ENCODE peak calls at places on chromosome 1, in five cellular contexts. X, A, I, U and J are unnamed samples.
A peak's percentile ranks its signal among the peaks of the same experiment; 100 is the strongest.

GRCh38 chr1:6734579-6735397 is 33.2 kb upstream of the DNAJC11 start:
- DNase-seq in X (no peak), A (peak; percentile 28), I (no peak), U (no peak), J (no peak)

GRCh38 chr1:61056674-61057439 is 25.5 kb upstream of the NFIA start:
- DNase-seq in X (peak; percentile 62), A (peak; percentile 53), I (peak; percentile 81), U (peak; percentile 65), J (no peak)

GRCh38 chr1:79899914-79900313 is 893.4 kb upstream of the ADGRL4 start:
- DNase-seq in X (no peak), A (peak; percentile 80), I (no peak), U (no peak), J (peak; percentile 1)

GRCh38 chr1:160669802-160670201 is 23.0 kb upstream of the SLAMF1 start:
- DNase-seq in X (no peak), A (no peak), I (no peak), U (no peak), J (no peak)

GRCh38 chr1:119873166-119874025 is 22.9 kb downstream of the ADAM30 start:
- DNase-seq in X (no peak), A (peak; percentile 87), I (no peak), U (no peak), J (no peak)

GRCh38 chr1:203048555-203049051 is 22.3 kb downstream of the PPFIA4 start:
- DNase-seq in X (no peak), A (no peak), I (no peak), U (no peak), J (peak; percentile 80)

GRCh38 chr1:8847990-8848389 is 30.5 kb downstream of the ENO1 start:
- DNase-seq in X (no peak), A (no peak), I (peak; percentile 70), U (no peak), J (no peak)

GRCh38 chr1:24735619-24736375 is 9.4 kb upstream of the CLIC4 start:
- DNase-seq in X (peak; percentile 60), A (no peak), I (no peak), U (peak; percentile 64), J (no peak)

GRCh38 chr1:106619827-106620134 is 436.7 kb upstream of the PRMT6 start:
- DNase-seq in X (no peak), A (no peak), I (no peak), U (no peak), J (no peak)

GRCh38 chr1:93839307-93839706 is 39.7 kb downstream of the DNTTIP2 start:
- DNase-seq in X (peak; percentile 44), A (peak; percentile 71), I (no peak), U (no peak), J (peak; percentile 64)

GRCh38 chr1:206816390-206817287 is 44.3 kb upstream of the IL10 start:
- DNase-seq in X (no peak), A (no peak), I (no peak), U (no peak), J (no peak)

GRCh38 chr1:17056586-17056985 is 2.8 kb upstream of the SDHB start:
- DNase-seq in X (no peak), A (no peak), I (no peak), U (no peak), J (no peak)

GRCh38 chr1:53628286-53628955 is 110.5 kb downstream of the GLIS1 start:
- DNase-seq in X (no peak), A (no peak), I (no peak), U (no peak), J (no peak)

GRCh38 chr1:6770727-6771567 is 14.3 kb upstream of the CAMTA1 start:
- DNase-seq in X (no peak), A (peak; percentile 75), I (no peak), U (no peak), J (peak; percentile 64)

GRCh38 chr1:46285730-46286477 is 17.5 kb downstream of the LRRC41 start:
- DNase-seq in X (no peak), A (no peak), I (no peak), U (no peak), J (no peak)

GRCh38 chr1:21663251-21663950 is 5.8 kb downstream of the RAP1GAP start:
- DNase-seq in X (peak; percentile 93), A (no peak), I (peak; percentile 38), U (peak; percentile 19), J (no peak)

GRCh38 chr1:177163844-177164379 is 600 bp downstream of the ASTN1 start:
- DNase-seq in X (peak; percentile 42), A (no peak), I (no peak), U (peak; percentile 16), J (no peak)

GRCh38 chr1:156086256-156086662 is 4.0 kb upstream of the MEX3A start:
- DNase-seq in X (peak; percentile 80), A (peak; percentile 34), I (no peak), U (peak; percentile 50), J (no peak)

GRCh38 chr1:161390559-161390858 is 22.8 kb upstream of the CFAP126 start:
- DNase-seq in X (no peak), A (no peak), I (no peak), U (no peak), J (peak; percentile 26)

GRCh38 chr1:63821650-63822049 is 47.8 kb downstream of the ROR1 start:
- DNase-seq in X (no peak), A (peak; percentile 53), I (no peak), U (no peak), J (no peak)

DNA sequence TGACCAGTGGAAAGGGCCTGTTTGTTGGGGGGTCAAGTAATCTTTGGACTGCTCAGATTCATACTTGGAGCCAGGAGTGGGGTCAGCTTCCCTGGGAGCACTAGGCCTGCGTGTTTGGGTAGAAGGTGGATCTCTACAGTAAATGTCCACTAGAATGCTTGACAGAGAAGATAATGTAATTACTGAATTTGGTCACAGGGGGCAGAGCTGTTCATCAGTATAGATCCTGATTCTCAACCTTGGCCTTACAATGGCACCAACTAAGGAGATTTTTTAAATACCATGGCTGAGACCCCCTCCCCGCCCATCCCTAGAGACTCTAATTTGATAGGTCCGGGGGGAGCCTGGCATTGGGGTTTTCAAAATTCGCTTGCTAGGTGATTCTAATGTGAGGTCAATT is 217.5 kb upstream of the PLXNA2 start:
- DNase-seq in X (no peak), A (no peak), I (no peak), U (no peak), J (peak; percentile 8)
- TF ChIP-seq CTCF in X (no peak), A (peak; percentile 35), I (no peak), U (peak; percentile 15), J (no peak)

GRCh38 chr1:225460021-225460736 is 32.3 kb upstream of the LBR start:
- DNase-seq in X (no peak), A (no peak), I (no peak), U (no peak), J (no peak)
- TF ChIP-seq CTCF in X (no peak), A (no peak), I (no peak), U (no peak), J (no peak)

GRCh38 chr1:234231061-234231892 is 142.0 kb upstream of the COA6 start:
- DNase-seq in X (no peak), A (no peak), I (no peak), U (no peak), J (no peak)
- TF ChIP-seq CTCF in X (no peak), A (no peak), I (no peak), U (no peak), J (no peak)

GRCh38 chr1:2480236-2480985 is 4.3 kb downstream of the PLCH2 start:
- DNase-seq in X (no peak), A (no peak), I (no peak), U (no peak), J (no peak)

GRCh38 chr1:2479186-2479585 is 3.1 kb downstream of the PLCH2 start:
- DNase-seq in X (no peak), A (no peak), I (no peak), U (no peak), J (no peak)

GRCh38 chr1:2480986-2481364 is 4.9 kb downstream of the PLCH2 start:
- DNase-seq in X (no peak), A (no peak), I (no peak), U (no peak), J (no peak)

GRCh38 chr1:2478100-2478499 is 2.0 kb downstream of the PLCH2 start:
- DNase-seq in X (no peak), A (no peak), I (peak; percentile 88), U (no peak), J (no peak)

GRCh38 chr1:2479618-2480017 is 3.5 kb downstream of the PLCH2 start:
- DNase-seq in X (no peak), A (no peak), I (no peak), U (no peak), J (no peak)
- TF ChIP-seq CTCF in X (no peak), A (no peak), I (no peak), U (no peak), J (no peak)

DNA sequence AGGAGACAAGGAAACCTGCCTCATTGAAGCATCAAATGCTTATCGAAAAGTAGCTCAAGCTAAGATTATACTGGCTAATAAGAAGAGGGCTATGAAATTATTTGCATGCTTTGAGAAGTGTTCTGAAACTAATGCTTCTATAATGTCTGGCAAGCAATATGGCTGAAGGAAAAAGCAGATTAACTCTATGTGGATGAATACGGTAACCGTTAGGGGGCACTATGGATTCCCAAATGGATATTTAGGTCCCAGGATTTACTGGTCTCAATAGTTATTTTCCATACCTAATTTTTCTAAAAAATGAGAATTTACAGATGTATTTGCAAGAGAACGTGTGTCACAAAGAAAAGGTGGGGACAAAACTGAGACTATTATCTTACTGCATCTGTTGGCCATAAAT is 34.6 kb upstream of the RRP15 start:
- DNase-seq in X (no peak), A (no peak), I (no peak), U (no peak), J (no peak)
- TF ChIP-seq CTCF in X (no peak), A (no peak), I (no peak), U (no peak), J (no peak)

GRCh38 chr1:67696708-67697107 is 11.7 kb downstream of the GADD45A start:
- DNase-seq in X (no peak), A (no peak), I (no peak), U (no peak), J (no peak)

GRCh38 chr1:67701876-67702275 is 16.9 kb downstream of the GADD45A start:
- DNase-seq in X (no peak), A (no peak), I (no peak), U (no peak), J (no peak)

GRCh38 chr1:67704351-67704750 is 19.4 kb downstream of the GADD45A start:
- DNase-seq in X (no peak), A (no peak), I (no peak), U (no peak), J (no peak)

GRCh38 chr1:67700220-67700619 is 15.2 kb downstream of the GADD45A start:
- DNase-seq in X (no peak), A (no peak), I (no peak), U (no peak), J (no peak)

GRCh38 chr1:67700692-67701410 is 15.8 kb downstream of the GADD45A start:
- DNase-seq in X (peak; percentile 44), A (no peak), I (no peak), U (no peak), J (no peak)
- TF ChIP-seq CTCF in X (peak; percentile 18), A (no peak), I (no peak), U (peak; percentile 42), J (no peak)